ENCODE peak calls at places on chromosomes 11 and 22, in eight cellular contexts. S, E, I, P, G, X, A and V are unnamed samples.

GRCh38 chr22:38419121-38419863 is 35.7 kb downstream of the KCNJ4 start:
- DNase-seq in G (no peak), A (no peak), P (no peak), I (no peak), X (no peak), E (no peak), S (no peak), V (no peak)

GRCh38 chr11:9092085-9092484 is 686 bp upstream of the SCUBE2 start:
- DNase-seq in S (no peak), I (no peak), A (no peak), E (no peak), X (no peak), P (no peak), G (no peak), V (no peak)

GRCh38 chr22:47309946-47310345 is 547.5 kb downstream of the TBC1D22A start:
- DNase-seq in G (no peak), S (no peak), X (no peak), P (no peak), I (no peak), E (no peak), A (no peak), V (no peak)

GRCh38 chr11:130314184-130314748 is 451 bp downstream of the ZBTB44 start:
- DNase-seq in X (peak), E (no peak), A (peak), S (peak), P (peak), G (peak), I (peak), V (peak)

GRCh38 chr22:47044722-47045545 is 282.5 kb downstream of the TBC1D22A start:
- DNase-seq in X (no peak), A (no peak), G (peak), E (no peak), P (no peak), S (no peak), I (no peak), V (no peak)

GRCh38 chr11:16295592-16295991 is 60.8 kb downstream of the SOX6 start:
- DNase-seq in E (no peak), S (no peak), P (no peak), A (no peak), G (no peak), I (no peak), X (no peak), V (no peak)

GRCh38 chr11:109629734-109630133 is 207.7 kb downstream of the C11orf87 start:
- DNase-seq in A (no peak), G (no peak), X (no peak), P (no peak), S (no peak), I (no peak), E (no peak), V (no peak)

GRCh38 chr11:93512965-93513667 is 30.1 kb downstream of the SMCO4 start:
- DNase-seq in S (no peak), G (no peak), A (no peak), P (no peak), E (no peak), X (no peak), I (no peak), V (no peak)

GRCh38 chr11:34345991-34346480 is 11.8 kb downstream of the ABTB2 start:
- DNase-seq in X (no peak), P (no peak), I (peak), G (peak), S (peak), A (no peak), E (no peak), V (peak)

GRCh38 chr11:86244063-86244521 is 461 bp upstream of the EED start:
- DNase-seq in X (peak), P (peak), S (peak), G (peak), I (peak), E (peak), A (peak), V (no peak)

GRCh38 chr11:15073361-15074205 is at the start of gene CALCB:
- DNase-seq in S (no peak), A (no peak), I (peak), P (peak), E (no peak), X (no peak), G (no peak), V (peak)

DNA sequence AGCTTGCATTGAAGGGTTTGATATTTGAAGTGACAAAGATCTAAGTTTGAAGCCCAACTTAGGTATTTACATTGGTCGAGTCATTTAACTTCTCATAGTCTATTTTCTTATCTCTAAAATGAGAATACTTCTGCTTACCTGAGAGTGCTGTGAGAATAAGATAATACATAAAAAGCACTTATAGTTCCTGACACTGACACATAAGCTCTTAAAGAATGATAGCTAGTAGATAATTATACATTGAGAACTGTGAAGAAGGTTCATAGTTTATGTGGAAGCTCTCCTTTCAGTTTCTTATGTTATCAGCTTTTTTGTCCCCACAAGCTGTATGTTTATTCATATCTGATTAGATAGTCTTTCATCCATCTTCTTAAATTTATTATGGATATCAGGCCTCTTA is 4.8 kb downstream of the PPME1 start:
- DNase-seq in E (no peak), G (no peak), I (no peak), X (no peak), A (no peak), P (no peak), S (no peak), V (no peak)
- H3K4me3 ChIP-seq in E (no peak), G (no peak), I (no peak), X (no peak), A (no peak), P (no peak), S (no peak), V (no peak)

GRCh38 chr22:26357281-26357680 is 71.8 kb upstream of the ASPHD2 start:
- DNase-seq in G (no peak), A (no peak), E (no peak), P (no peak), I (no peak), S (no peak), X (no peak), V (no peak)

GRCh38 chr22:26357813-26358212 is 71.2 kb upstream of the ASPHD2 start:
- DNase-seq in X (no peak), A (no peak), E (no peak), I (no peak), S (no peak), G (no peak), P (no peak), V (no peak)

GRCh38 chr22:26362471-26362870 is 66.6 kb upstream of the ASPHD2 start:
- DNase-seq in I (no peak), X (no peak), A (no peak), S (no peak), E (no peak), P (no peak), G (no peak), V (peak)

GRCh38 chr22:26359156-26359555 is 69.9 kb upstream of the ASPHD2 start:
- DNase-seq in G (no peak), P (no peak), S (no peak), X (no peak), A (no peak), I (no peak), E (no peak), V (no peak)

DNA sequence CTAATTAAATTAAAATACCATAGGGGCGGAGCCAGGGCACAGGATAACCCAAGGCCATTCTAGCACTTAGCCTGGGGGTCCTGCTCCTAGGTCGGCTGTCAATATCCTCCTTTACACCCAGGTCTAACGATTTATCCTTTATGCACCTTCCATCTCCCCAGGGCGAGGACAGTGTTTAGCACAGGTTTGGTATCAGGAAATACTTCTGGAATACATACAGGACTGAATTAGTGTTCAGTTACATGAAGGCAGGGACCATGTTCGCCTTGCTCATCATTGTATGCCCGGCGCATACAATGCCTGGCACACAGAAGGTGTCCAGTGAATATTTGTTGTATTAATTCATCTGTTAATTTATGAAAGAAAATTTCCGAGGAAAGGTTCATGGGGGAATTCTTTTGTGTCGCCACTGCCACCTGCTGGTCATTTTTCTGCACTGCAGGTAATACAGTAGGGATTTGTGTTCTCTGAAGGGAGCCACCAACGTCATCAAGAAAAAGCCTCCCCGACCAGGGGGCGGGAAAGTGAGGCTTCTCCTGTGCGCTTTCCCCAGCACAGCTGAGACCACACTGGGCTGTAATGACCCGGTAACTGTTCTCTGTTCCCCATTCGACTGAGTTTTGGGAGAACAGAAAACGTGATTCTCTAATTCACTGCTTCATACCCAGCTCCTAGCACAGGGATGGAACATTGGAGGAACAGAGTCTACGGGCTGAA is 68.7 kb upstream of the ASPHD2 start:
- DNase-seq in X (peak), P (peak), S (peak), E (peak), G (peak), I (peak), A (peak), V (peak)
- TF ChIP-seq CTCF in X (peak), P (peak), S (peak), E (peak), G (peak), I (peak), A (peak), V (peak)

GRCh38 chr22:20435436-20436308 is 2.0 kb downstream of the SCARF2 start:
- DNase-seq in E (no peak), X (no peak), P (no peak), I (no peak), A (no peak), G (peak), S (no peak), V (no peak)
- H3K4me3 ChIP-seq in E (peak), X (no peak), P (no peak), I (peak), A (peak), G (peak), S (peak), V (peak)

GRCh38 chr11:57430946-57431345 is 4.0 kb upstream of the SLC43A3 start:
- DNase-seq in E (no peak), G (no peak), A (no peak), S (no peak), I (no peak), X (peak), P (no peak), V (no peak)
- TF ChIP-seq CTCF in E (no peak), G (no peak), A (no peak), S (no peak), I (no peak), X (peak), P (no peak), V (no peak)

GRCh38 chr11:84719935-84720577 is 907.1 kb downstream of the DLG2 start:
- DNase-seq in S (peak), P (no peak), E (no peak), X (no peak), I (no peak), A (peak), G (no peak), V (no peak)
- H3K4me3 ChIP-seq in S (peak), P (peak), E (peak), X (no peak), I (no peak), A (peak), G (peak), V (peak)